ENCODE peak calls at places on chromosomes 3 and 15, in ten cellular contexts. One of them, this sample, is unnamed.

GRCh38 chr3:25097023-25097422 is 331.0 kb upstream of the RARB start:
- DNase-seq in Right ventricle myocardium superior: no peak
- DNase-seq in mucosa of gallbladder: no peak
- DNase-seq in HS-27A: no peak
- DNase-seq in neural crest cell: no peak
- DNase-seq in nephron progenitor cell: no peak
- DNase-seq in skeletal muscle cell: no peak
- DNase-seq in AML-193: no peak
- DNase-seq in ELF-1: no peak
- DNase-seq in NCI-H2171 treated with DMSO at 0.1 percent for 48 hours: no peak
- DNase-seq in this sample: no peak

GRCh38 chr15:72724028-72724427 is 38.0 kb downstream of the BBS4 start:
- DNase-seq in Right ventricle myocardium superior: no peak
- DNase-seq in mucosa of gallbladder: no peak
- DNase-seq in HS-27A: no peak
- DNase-seq in neural crest cell: no peak
- DNase-seq in nephron progenitor cell: no peak
- DNase-seq in skeletal muscle cell: no peak
- DNase-seq in AML-193: no peak
- DNase-seq in ELF-1: no peak
- DNase-seq in NCI-H2171 treated with DMSO at 0.1 percent for 48 hours: no peak
- DNase-seq in this sample: no peak

GRCh38 chr3:134965849-134966248 is 170.8 kb downstream of the EPHB1 start:
- DNase-seq in Right ventricle myocardium superior: no peak
- DNase-seq in mucosa of gallbladder: no peak
- DNase-seq in HS-27A: no peak
- DNase-seq in neural crest cell: peak
- DNase-seq in nephron progenitor cell: no peak
- DNase-seq in skeletal muscle cell: no peak
- DNase-seq in AML-193: no peak
- DNase-seq in ELF-1: no peak
- DNase-seq in NCI-H2171 treated with DMSO at 0.1 percent for 48 hours: no peak
- DNase-seq in this sample: no peak

GRCh38 chr3:32816439-32817194 is 1.2 kb upstream of the TRIM71 start:
- DNase-seq in Right ventricle myocardium superior: peak
- DNase-seq in mucosa of gallbladder: no peak
- DNase-seq in HS-27A: no peak
- DNase-seq in neural crest cell: peak
- DNase-seq in nephron progenitor cell: peak
- DNase-seq in skeletal muscle cell: no peak
- DNase-seq in AML-193: no peak
- DNase-seq in ELF-1: peak
- DNase-seq in NCI-H2171 treated with DMSO at 0.1 percent for 48 hours: no peak
- DNase-seq in this sample: no peak

GRCh38 chr3:73036694-73037368 is 24.6 kb upstream of the EBLN2 start:
- DNase-seq in Right ventricle myocardium superior: no peak
- DNase-seq in mucosa of gallbladder: no peak
- DNase-seq in HS-27A: peak
- DNase-seq in neural crest cell: no peak
- DNase-seq in nephron progenitor cell: no peak
- DNase-seq in skeletal muscle cell: no peak
- DNase-seq in AML-193: no peak
- DNase-seq in ELF-1: no peak
- DNase-seq in NCI-H2171 treated with DMSO at 0.1 percent for 48 hours: no peak
- DNase-seq in this sample: no peak

GRCh38 chr3:4795905-4796304 is 183.3 kb upstream of the BHLHE40 start:
- DNase-seq in Right ventricle myocardium superior: no peak
- DNase-seq in mucosa of gallbladder: no peak
- DNase-seq in HS-27A: no peak
- DNase-seq in neural crest cell: no peak
- DNase-seq in nephron progenitor cell: no peak
- DNase-seq in skeletal muscle cell: no peak
- DNase-seq in AML-193: no peak
- DNase-seq in ELF-1: no peak
- DNase-seq in NCI-H2171 treated with DMSO at 0.1 percent for 48 hours: no peak
- DNase-seq in this sample: no peak

GRCh38 chr3:191431160-191431822 is 29.7 kb upstream of the PYDC2 start:
- DNase-seq in Right ventricle myocardium superior: no peak
- DNase-seq in mucosa of gallbladder: no peak
- DNase-seq in HS-27A: no peak
- DNase-seq in neural crest cell: no peak
- DNase-seq in nephron progenitor cell: no peak
- DNase-seq in skeletal muscle cell: no peak
- DNase-seq in AML-193: no peak
- DNase-seq in ELF-1: no peak
- DNase-seq in NCI-H2171 treated with DMSO at 0.1 percent for 48 hours: no peak
- DNase-seq in this sample: no peak

GRCh38 chr3:183554377-183554776 is 1.1 kb downstream of the KLHL6 start:
- DNase-seq in Right ventricle myocardium superior: no peak
- DNase-seq in mucosa of gallbladder: no peak
- DNase-seq in HS-27A: no peak
- DNase-seq in neural crest cell: no peak
- DNase-seq in nephron progenitor cell: no peak
- DNase-seq in skeletal muscle cell: no peak
- DNase-seq in AML-193: peak
- DNase-seq in ELF-1: no peak
- DNase-seq in NCI-H2171 treated with DMSO at 0.1 percent for 48 hours: no peak
- DNase-seq in this sample: no peak